ENCODE peak calls at places on chromosomes 1 and 21, in four cellular contexts. E, F, H and A are unnamed samples.

GRCh38 chr21:27813750-27814149 is 846.9 kb upstream of the ADAMTS5 start:
- DNase-seq in E (no peak), F (peak), H (no peak), A (no peak)

GRCh38 chr1:20551161-20551560 is 1.2 kb upstream of the FAM43B start:
- DNase-seq in E (no peak), F (no peak), H (no peak), A (no peak)

GRCh38 chr1:206489980-206490534 is 17.3 kb upstream of the RASSF5 start:
- DNase-seq in E (peak), F (peak), H (peak), A (peak)

GRCh38 chr1:231507476-231508355 is 20.8 kb upstream of the TSNAX start:
- DNase-seq in E (no peak), F (no peak), H (no peak), A (no peak)

GRCh38 chr21:46141767-46142580 is 13.4 kb downstream of the FTCD start:
- DNase-seq in E (peak), F (no peak), H (no peak), A (no peak)

GRCh38 chr1:174266991-174267612 is 107.8 kb downstream of the RABGAP1L start:
- DNase-seq in E (no peak), F (no peak), H (no peak), A (no peak)

GRCh38 chr21:39633043-39633442 is 20.3 kb downstream of the B3GALT5 start:
- DNase-seq in E (no peak), F (no peak), H (peak), A (no peak)

GRCh38 chr1:181061891-181062777 is 26.4 kb upstream of the IER5 start:
- DNase-seq in E (no peak), F (no peak), H (no peak), A (peak)

GRCh38 chr1:180257461-180257860 is 27.4 kb downstream of the LHX4 start:
- DNase-seq in E (no peak), F (no peak), H (no peak), A (no peak)

GRCh38 chr1:159866905-159867304 is 4.4 kb upstream of the VSIG8 start:
- DNase-seq in E (no peak), F (no peak), H (no peak), A (no peak)

GRCh38 chr1:79633456-79633855 is 626.9 kb upstream of the ADGRL4 start:
- DNase-seq in E (no peak), F (no peak), H (peak), A (no peak)

GRCh38 chr1:44862829-44863406 is 19.9 kb upstream of the PTCH2 start:
- DNase-seq in E (no peak), F (no peak), H (peak), A (no peak)

GRCh38 chr1:150626150-150626549 is 3.3 kb downstream of the ENSA start:
- DNase-seq in E (no peak), F (peak), H (peak), A (no peak)

GRCh38 chr1:56931686-56932085 is 34.1 kb downstream of the C8B start:
- DNase-seq in E (no peak), F (no peak), H (no peak), A (no peak)

GRCh38 chr1:36172983-36173382 is 17.0 kb downstream of the MAP7D1 start:
- DNase-seq in E (no peak), F (no peak), H (peak), A (no peak)

GRCh38 chr21:45292399-45293213 is 4.9 kb upstream of the POFUT2 start:
- DNase-seq in E (peak), F (peak), H (peak), A (peak)

GRCh38 chr21:15759469-15759868 is 29.7 kb downstream of the USP25 start:
- DNase-seq in E (no peak), F (no peak), H (no peak), A (no peak)

GRCh38 chr1:25568834-25569598 is 25.6 kb downstream of the LDLRAP1 start:
- DNase-seq in E (no peak), F (peak), H (peak), A (no peak)

GRCh38 chr1:49364676-49365075 is 588.0 kb upstream of the BEND5 start:
- DNase-seq in E (no peak), F (no peak), H (peak), A (no peak)

GRCh38 chr1:167781558-167781957 is 59.8 kb downstream of the MPZL1 start:
- DNase-seq in E (no peak), F (no peak), H (no peak), A (no peak)

GRCh38 chr1:145706282-145706681 is 886 bp downstream of the PDZK1 start:
- DNase-seq in E (no peak), F (no peak), H (peak), A (no peak)

GRCh38 chr1:201890223-201890622 is 1.5 kb downstream of the SHISA4 start:
- DNase-seq in E (no peak), F (no peak), H (no peak), A (peak)

GRCh38 chr1:201999625-202000238 is 10.7 kb upstream of the ELF3 start:
- DNase-seq in E (no peak), F (peak), H (peak), A (no peak)

GRCh38 chr1:150563340-150564038 is 14.3 kb downstream of the ADAMTSL4 start:
- DNase-seq in E (peak), F (no peak), H (peak), A (no peak)

GRCh38 chr1:174534789-174535188 is 87.0 kb downstream of the GPR52 start:
- DNase-seq in E (no peak), F (no peak), H (peak), A (no peak)

GRCh38 chr1:26328597-26328996 is 10.8 kb downstream of the CD52 start:
- DNase-seq in E (no peak), F (no peak), H (no peak), A (no peak)

GRCh38 chr21:36325373-36326010 is 5.5 kb downstream of the MORC3 start:
- DNase-seq in E (no peak), F (no peak), H (peak), A (no peak)

GRCh38 chr1:47755368-47755990 is 241.7 kb downstream of the TRABD2B start:
- DNase-seq in E (peak), F (no peak), H (peak), A (no peak)

GRCh38 chr1:70411360-70411844 is 334 bp downstream of the CTH start:
- DNase-seq in E (no peak), F (no peak), H (peak), A (no peak)
- TF ChIP-seq CTCF in E (no peak), F (no peak), H (no peak), A (no peak)

GRCh38 chr1:71357708-71358107 is 276.9 kb upstream of the ZRANB2 start:
- DNase-seq in E (no peak), F (no peak), H (no peak), A (no peak)
- TF ChIP-seq CTCF in E (no peak), F (no peak), H (peak), A (no peak)

DNA sequence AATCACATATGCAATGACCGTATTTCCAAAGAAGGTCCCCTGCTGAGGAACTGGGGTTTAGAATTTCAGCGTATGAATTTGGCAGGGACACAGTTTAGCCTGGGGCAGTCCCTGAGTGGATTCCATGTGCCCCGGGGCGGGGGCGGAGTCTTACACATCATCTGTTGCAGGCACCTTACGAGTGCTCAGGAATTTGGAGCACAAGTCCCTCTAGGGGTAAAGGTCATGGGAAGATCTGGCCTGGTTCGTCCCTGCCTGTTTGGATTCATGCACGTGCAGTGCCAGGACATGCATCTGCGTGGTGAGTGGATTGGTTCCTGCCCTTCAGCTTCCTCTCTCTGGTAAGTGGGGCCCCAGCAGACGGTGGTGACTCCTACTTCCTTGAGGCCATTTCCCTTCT is 208.3 kb upstream of the C1orf174 start:
- DNase-seq in E (peak), F (no peak), H (no peak), A (peak)
- TF ChIP-seq CTCF in E (no peak), F (no peak), H (no peak), A (no peak)

DNA sequence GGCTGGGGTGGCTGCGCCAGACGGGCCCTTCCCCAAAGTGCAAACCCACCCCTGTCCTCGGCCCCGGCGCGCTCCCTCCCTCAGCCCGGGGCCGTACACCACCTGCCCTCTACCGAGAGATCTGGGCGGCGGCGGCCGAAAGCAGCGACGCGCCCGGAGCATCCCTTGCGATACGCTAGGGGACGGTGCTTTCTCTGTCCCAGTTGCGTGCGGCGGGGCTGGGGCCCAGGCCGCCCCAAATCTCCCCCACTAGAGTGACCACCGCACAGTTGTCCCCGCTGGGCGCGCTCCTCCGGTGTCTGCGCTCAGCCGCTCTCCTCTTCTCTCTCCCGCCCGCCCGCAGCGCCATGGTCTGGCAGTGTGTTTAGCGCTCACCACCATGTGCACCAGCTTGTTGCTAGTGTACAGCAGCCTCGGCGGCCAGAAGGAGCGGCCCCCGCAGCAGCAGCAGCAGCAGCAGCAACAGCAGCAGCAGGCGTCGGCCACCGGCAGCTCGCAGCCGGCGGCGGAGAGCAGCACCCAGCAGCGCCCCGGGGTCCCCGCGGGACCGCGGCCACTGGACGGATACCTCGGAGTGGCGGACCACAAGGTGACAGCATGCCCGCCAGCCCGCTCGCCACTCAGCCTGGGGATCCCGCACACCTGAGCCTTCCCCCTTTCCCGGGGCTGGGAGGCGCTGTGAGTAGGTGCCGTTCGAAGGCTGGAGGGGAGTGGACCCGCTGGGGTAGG is 1.0 kb downstream of the ST6GALNAC5 start:
- DNase-seq in E (peak), F (peak), H (no peak), A (no peak)
- TF ChIP-seq CTCF in E (no peak), F (peak), H (no peak), A (no peak)

DNA sequence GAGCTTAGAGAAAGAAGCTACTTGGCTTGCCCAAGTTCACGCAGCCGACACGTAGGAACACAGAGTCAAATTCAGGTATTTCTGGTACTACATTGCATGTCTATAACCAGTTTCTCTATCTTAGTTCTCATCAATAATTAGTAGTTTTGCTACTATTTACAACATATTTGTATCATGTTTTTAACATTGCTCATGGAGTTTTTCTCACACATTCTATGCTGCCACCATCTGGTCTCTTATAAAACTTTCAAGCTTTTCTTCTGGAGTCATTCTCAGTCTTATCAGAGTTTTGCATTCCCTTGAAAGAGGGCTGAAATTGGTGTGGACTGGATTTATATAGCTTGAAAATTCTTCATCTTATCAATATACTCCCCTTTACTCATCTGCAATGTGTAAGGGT is 118.8 kb upstream of the PALMD start:
- DNase-seq in E (no peak), F (no peak), H (peak), A (no peak)
- TF ChIP-seq CTCF in E (no peak), F (peak), H (peak), A (no peak)